ENCODE peak calls at places on chromosomes 2 and 18, in ten cellular contexts. U, A, L, N, C, F, Z, V, W and H are unnamed samples.

GRCh38 chr2:75288760-75289159 is 89.4 kb upstream of the TACR1 start:
- ATAC-seq in U (no peak), A (no peak), L (no peak), N (no peak), C (no peak), F (no peak), Z (no peak), V (no peak), W (no peak), H (no peak)

GRCh38 chr2:12036640-12036983 is 290.2 kb downstream of the LPIN1 start:
- ATAC-seq in U (no peak), A (no peak), L (no peak), N (no peak), C (no peak), F (no peak), Z (no peak), V (no peak), W (no peak), H (no peak)

GRCh38 chr18:77676901-77677300 is 427.3 kb downstream of the GALR1 start:
- ATAC-seq in U (no peak), A (no peak), L (no peak), N (no peak), C (no peak), F (no peak), Z (no peak), V (no peak), W (no peak), H (no peak)

GRCh38 chr2:20071397-20072383 is 20.3 kb upstream of the LAPTM4A start:
- ATAC-seq in U (peak), A (peak), L (peak), N (peak), C (peak), F (peak), Z (no peak), V (no peak), W (no peak), H (peak)

GRCh38 chr2:165057931-165058330 is 102.6 kb upstream of the SLC38A11 start:
- ATAC-seq in U (no peak), A (no peak), L (no peak), N (no peak), C (no peak), F (no peak), Z (no peak), V (no peak), W (no peak), H (no peak)

GRCh38 chr2:64838817-64839216 is 150.4 kb upstream of the SLC1A4 start:
- ATAC-seq in U (peak), A (peak), L (no peak), N (no peak), C (peak), F (no peak), Z (no peak), V (no peak), W (no peak), H (peak)

GRCh38 chr2:199485732-199486335 is 28.1 kb upstream of the SATB2 start:
- ATAC-seq in U (peak), A (peak), L (no peak), N (peak), C (peak), F (no peak), Z (no peak), V (peak), W (peak), H (no peak)

GRCh38 chr2:201415149-201415548 is 36.1 kb downstream of the TRAK2 start:
- ATAC-seq in U (no peak), A (no peak), L (no peak), N (no peak), C (no peak), F (no peak), Z (no peak), V (no peak), W (no peak), H (no peak)

GRCh38 chr2:25078171-25079049 is 36.5 kb downstream of the EFR3B start:
- ATAC-seq in U (peak), A (peak), L (peak), N (peak), C (peak), F (peak), Z (no peak), V (no peak), W (no peak), H (peak)

GRCh38 chr2:168174761-168175160 is 72.6 kb downstream of the STK39 start:
- ATAC-seq in U (no peak), A (no peak), L (no peak), N (no peak), C (no peak), F (no peak), Z (peak), V (peak), W (peak), H (no peak)

GRCh38 chr2:5854797-5855196 is 162.6 kb downstream of the SOX11 start:
- ATAC-seq in U (no peak), A (no peak), L (no peak), N (no peak), C (no peak), F (no peak), Z (no peak), V (no peak), W (no peak), H (no peak)

GRCh38 chr2:85185431-85185940 is 52.3 kb downstream of the TCF7L1 start:
- ATAC-seq in U (no peak), A (no peak), L (no peak), N (no peak), C (no peak), F (no peak), Z (peak), V (no peak), W (no peak), H (no peak)

GRCh38 chr2:190679813-190680591 is 31.1 kb downstream of the NAB1 start:
- ATAC-seq in U (peak), A (peak), L (no peak), N (peak), C (peak), F (peak), Z (peak), V (no peak), W (peak), H (peak)